ENCODE peak calls at places on chromosomes 3 and 15, in eight cellular contexts. H is tibial nerve, T is fibroblast of the aortic adventitia, I is AG09309, M is right atrium auricular region, A is A549, W is GM23338, B is endodermal cell. P is an unnamed sample.

GRCh38 chr3:81602781-81603180 is 158.7 kb downstream of the GBE1 start:
- DNase-seq in M (no peak), H (no peak), W (no peak), T (peak; percentile 51), I (no peak), B (no peak), A (no peak), P (peak; percentile 35)

GRCh38 chr15:29613951-29614382 is 208.3 kb downstream of the TJP1 start:
- DNase-seq in T (no peak), B (peak; percentile 84), M (no peak), H (no peak), A (peak; percentile 78), W (peak; percentile 73), I (no peak), P (no peak)

GRCh38 chr3:192653862-192654261 is 73.5 kb downstream of the FGF12 start:
- DNase-seq in H (no peak), B (no peak), W (no peak), T (no peak), M (no peak), A (no peak), I (no peak), P (no peak)

GRCh38 chr3:127590282-127590592 is 296 bp downstream of the TPRA1 start:
- DNase-seq in B (no peak), W (peak; percentile 45), A (no peak), T (no peak), H (no peak), I (no peak), M (no peak), P (peak; percentile 24)

GRCh38 chr3:54871867-54872266 is 56.0 kb downstream of the LRTM1 start:
- DNase-seq in H (no peak), I (no peak), M (no peak), W (no peak), B (no peak), T (no peak), A (no peak), P (no peak)

GRCh38 chr15:80036067-80036466 is 23.4 kb upstream of the ZFAND6 start:
- DNase-seq in M (no peak), T (no peak), W (no peak), I (no peak), H (no peak), A (no peak), B (no peak), P (no peak)

GRCh38 chr3:77348244-77348855 is 308.5 kb downstream of the ROBO2 start:
- DNase-seq in M (no peak), W (peak; percentile 85), H (no peak), A (no peak), T (no peak), B (peak; percentile 84), I (no peak), P (peak; percentile 15)

GRCh38 chr3:125262155-125262554 is 49.6 kb upstream of the SLC12A8 start:
- DNase-seq in T (peak; percentile 46), A (no peak), B (no peak), H (no peak), W (no peak), I (no peak), M (no peak), P (no peak)

GRCh38 chr3:4813855-4814254 is 165.4 kb upstream of the BHLHE40 start:
- DNase-seq in A (no peak), W (no peak), T (no peak), H (no peak), M (no peak), I (no peak), B (no peak), P (peak; percentile 76)

GRCh38 chr3:185021326-185021725 is 131.5 kb downstream of the C3orf70 start:
- DNase-seq in M (no peak), W (no peak), I (no peak), B (no peak), T (peak; percentile 1), H (no peak), A (no peak), P (no peak)

GRCh38 chr15:66947471-66947870 is 117.9 kb upstream of the SMAD3 start:
- DNase-seq in H (no peak), A (no peak), W (peak; percentile 21), M (no peak), T (no peak), B (no peak), I (no peak), P (no peak)

GRCh38 chr3:69838217-69838616 is 99.0 kb downstream of the MITF start:
- DNase-seq in I (peak; percentile 85), T (peak; percentile 95), H (no peak), A (no peak), W (no peak), M (no peak), B (no peak), P (peak; percentile 100)

GRCh38 chr3:156264771-156265170 is 144.4 kb downstream of the KCNAB1 start:
- DNase-seq in M (no peak), W (no peak), H (no peak), T (peak; percentile 27), B (no peak), A (no peak), I (no peak), P (peak; percentile 53)

GRCh38 chr15:27990411-27991338 is 108.4 kb downstream of the OCA2 start:
- DNase-seq in A (no peak), H (no peak), W (no peak), B (no peak), T (no peak), M (no peak), I (no peak), P (no peak)

GRCh38 chr3:188370081-188370830 is 216.3 kb downstream of the LPP start:
- DNase-seq in M (no peak), W (peak; percentile 11), T (no peak), B (no peak), I (no peak), H (no peak), A (no peak), P (no peak)

GRCh38 chr3:65902304-65902793 is 136.4 kb downstream of the MAGI1 start:
- DNase-seq in B (peak; percentile 87), W (peak; percentile 95), M (no peak), I (no peak), A (no peak), T (no peak), H (no peak), P (no peak)

GRCh38 chr3:187994221-187995085 is 159.5 kb upstream of the LPP start:
- DNase-seq in H (no peak), M (no peak), W (no peak), A (no peak), T (peak; percentile 54), I (peak; percentile 31), B (no peak), P (peak; percentile 70)

GRCh38 chr3:134743006-134743405 is 52.1 kb upstream of the EPHB1 start:
- DNase-seq in H (no peak), M (no peak), T (no peak), A (no peak), W (no peak), B (no peak), I (no peak), P (no peak)

DNA sequence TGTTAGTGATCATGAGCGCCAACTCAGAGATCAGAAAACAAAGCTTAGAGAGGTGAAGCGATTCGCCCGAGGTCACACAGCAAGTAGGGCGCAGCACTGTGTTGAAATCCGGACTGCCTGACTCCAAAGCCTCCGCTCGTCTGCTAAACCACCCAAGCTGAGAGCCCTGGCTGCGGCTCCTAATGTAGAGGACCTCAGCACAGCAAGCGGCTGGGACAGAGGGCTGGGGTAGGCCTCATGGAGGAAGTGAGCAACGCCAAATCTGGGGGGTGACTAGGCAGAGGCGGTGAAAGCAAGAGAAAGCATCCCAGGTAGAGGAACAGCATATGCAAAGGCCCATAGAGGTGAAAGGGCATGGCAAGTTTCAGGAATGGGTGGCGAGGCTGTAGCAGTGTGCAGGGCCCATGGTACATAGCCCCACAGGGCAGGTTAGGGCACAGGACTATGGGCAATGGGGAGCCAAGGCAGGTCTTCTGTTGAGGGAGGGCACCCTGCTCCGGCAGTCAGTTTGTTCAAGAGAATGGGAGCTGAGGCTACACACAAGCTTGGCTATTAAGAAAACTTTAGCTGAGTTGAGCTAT is 795 bp upstream of the CFAP92 start:
- DNase-seq in B (peak; percentile 51), H (no peak), A (no peak), T (no peak), I (no peak), M (no peak), W (no peak), P (no peak)
- H3K4me3 ChIP-seq in B (no peak overlapping the region), H (peak overlapping the region; percentile 53), A (no peak overlapping the region), T (no peak overlapping the region), I (no peak overlapping the region), M (no peak overlapping the region), W (peak overlapping the region; percentile 69), P (no peak overlapping the region)

DNA sequence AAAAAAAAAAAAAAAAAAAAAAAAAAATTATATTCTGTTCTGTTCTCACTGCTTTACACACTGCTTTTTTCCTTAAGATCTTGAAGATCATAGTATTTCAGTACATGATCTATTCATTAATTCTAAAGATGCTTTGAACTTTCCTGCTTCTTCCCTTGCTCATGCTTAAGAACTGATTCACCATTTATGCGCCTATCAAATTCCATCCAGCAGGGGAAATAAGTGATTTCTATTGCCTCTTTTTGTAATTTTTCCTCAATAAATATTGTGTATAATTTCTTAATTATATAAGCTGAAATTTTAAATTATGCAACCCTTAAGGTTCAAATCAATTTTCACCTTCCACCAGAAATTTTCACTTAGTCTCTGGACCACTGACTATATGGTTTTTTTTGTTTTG is 10.6 kb downstream of the DENND6A start:
- DNase-seq in M (no peak), A (no peak), T (peak; percentile 44), B (no peak), H (no peak), I (no peak), W (no peak), P (peak; percentile 42)
- TF ChIP-seq CTCF in M (no peak), A (peak; percentile 13), T (peak; percentile 42), B (peak; percentile 65), H (no peak), I (no peak), W (no peak), P (peak; percentile 37)

GRCh38 chr15:43948691-43949325 is 122.0 kb downstream of the WDR76 start:
- DNase-seq in W (no peak), H (no peak), I (no peak), A (no peak), M (no peak), B (no peak), T (no peak), P (no peak)

GRCh38 chr15:43955140-43955539 is 128.3 kb downstream of the WDR76 start:
- DNase-seq in T (no peak), H (no peak), I (no peak), W (no peak), B (no peak), M (no peak), A (no peak), P (no peak)

GRCh38 chr15:43954181-43954621 is 127.4 kb downstream of the WDR76 start:
- DNase-seq in I (no peak), T (no peak), M (no peak), A (no peak), W (no peak), H (no peak), B (no peak), P (peak; percentile 58)

GRCh38 chr15:43953402-43953801 is 126.6 kb downstream of the WDR76 start:
- DNase-seq in A (no peak), T (no peak), W (no peak), H (no peak), B (no peak), M (no peak), I (no peak), P (no peak)

GRCh38 chr15:43950551-43950950 is 123.7 kb downstream of the WDR76 start:
- DNase-seq in M (no peak), A (no peak), B (no peak), H (no peak), I (no peak), T (no peak), W (no peak), P (no peak)
- H3K4me3 ChIP-seq in M (no peak overlapping the region), A (no peak overlapping the region), B (no peak overlapping the region), H (no peak overlapping the region), I (no peak overlapping the region), T (no peak overlapping the region), W (no peak overlapping the region), P (no peak overlapping the region)

GRCh38 chr3:15098503-15099363 is at the start of gene RBSN:
- DNase-seq in A (peak; percentile 83), I (peak; percentile 76), T (peak; percentile 90), H (peak; percentile 89), W (peak; percentile 99), B (peak; percentile 98), M (peak; percentile 94), P (peak; percentile 89)
- TF ChIP-seq CTCF in A (no peak), I (no peak), T (no peak), H (no peak), W (no peak), B (no peak), M (no peak), P (no peak)